ENCODE peak calls at places on chromosomes 6 and 20, in six cellular contexts. R, T, W, B, D and E are unnamed samples. For H3K36me3, the result is how much of the 10 kb centered on the place peaks cover.

GRCh38 chr6:33112148-33112547 is 36.4 kb downstream of the HLA-DPB1 start:
- DNase-seq in T (peak), D (peak), B (no peak), W (no peak), R (peak), E (no peak)

GRCh38 chr6:25193865-25194679 is 85.1 kb upstream of the CARMIL1 start:
- DNase-seq in R (no peak), D (no peak), W (no peak), B (no peak), T (no peak), E (no peak)

GRCh38 chr20:58895796-58896180 is 43.3 kb downstream of the GNAS start:
- DNase-seq in B (no peak), D (no peak), T (no peak), R (no peak), W (no peak), E (peak)

GRCh38 chr6:84422380-84422968 is 195.0 kb upstream of the CEP162 start:
- DNase-seq in T (peak), D (peak), W (no peak), B (peak), R (peak), E (no peak)

GRCh38 chr6:9834233-9834632 is 580.6 kb downstream of the TFAP2A start:
- DNase-seq in B (no peak), W (no peak), D (no peak), R (no peak), T (no peak), E (no peak)

GRCh38 chr20:10922941-10923340 is 249.1 kb upstream of the JAG1 start:
- DNase-seq in W (no peak), D (no peak), T (no peak), B (no peak), R (peak), E (no peak)

GRCh38 chr6:139262519-139263300 is 29.1 kb downstream of the TXLNB start:
- DNase-seq in R (peak), B (no peak), T (no peak), D (no peak), W (no peak), E (no peak)

GRCh38 chr6:73631849-73632248 is 21.9 kb downstream of the SLC17A5 start:
- DNase-seq in W (no peak), T (no peak), R (peak), B (no peak), D (no peak), E (no peak)

GRCh38 chr6:80217799-80218198 is 111.3 kb downstream of the BCKDHB start:
- DNase-seq in D (no peak), R (no peak), W (no peak), T (no peak), B (no peak), E (no peak)

GRCh38 chr20:57579898-57580447 is 19.1 kb downstream of the PCK1 start:
- DNase-seq in R (no peak), B (no peak), D (no peak), W (no peak), T (no peak), E (no peak)

GRCh38 chr20:11012975-11013374 is 339.2 kb upstream of the JAG1 start:
- DNase-seq in B (no peak), R (peak), T (no peak), W (no peak), D (no peak), E (no peak)

GRCh38 chr6:137811912-137812553 is 55.0 kb upstream of the TNFAIP3 start:
- DNase-seq in W (no peak), T (no peak), R (no peak), B (no peak), D (no peak), E (no peak)

GRCh38 chr20:46377532-46377931 is 28.9 kb downstream of the ELMO2 start:
- DNase-seq in R (no peak), T (no peak), W (no peak), D (no peak), B (no peak), E (no peak)

GRCh38 chr6:40440083-40440482 is 147.1 kb downstream of the LRFN2 start:
- DNase-seq in D (no peak), W (no peak), T (no peak), B (no peak), R (no peak), E (no peak)

GRCh38 chr20:32685541-32686529 is 12.1 kb upstream of the C20orf203 start:
- DNase-seq in T (no peak), D (peak), R (peak), W (no peak), B (peak), E (no peak)

GRCh38 chr20:56993020-56993419 is 273.4 kb downstream of the BMP7 start:
- DNase-seq in W (no peak), B (no peak), T (no peak), D (no peak), R (no peak), E (no peak)

GRCh38 chr6:149895702-149896310 is 2.1 kb downstream of the RAET1E start:
- DNase-seq in T (peak), B (peak), D (peak), R (peak), W (no peak), E (peak)

GRCh38 chr6:137654365-137654981 is 160.3 kb upstream of the OLIG3 start:
- DNase-seq in D (no peak), R (no peak), T (no peak), W (no peak), B (no peak), E (no peak)

GRCh38 chr6:5471637-5472430 is 210.5 kb downstream of the FARS2 start:
- DNase-seq in B (no peak), D (no peak), R (no peak), T (no peak), W (no peak), E (no peak)

GRCh38 chr6:27791182-27791939 is 120.8 kb downstream of the OR2B2 start:
- DNase-seq in W (peak), T (peak), D (peak), B (peak), R (peak), E (peak)

GRCh38 chr6:161963634-161964244 is 689.9 kb upstream of the AGPAT4 start:
- DNase-seq in T (no peak), W (no peak), R (no peak), D (no peak), B (no peak), E (no peak)

GRCh38 chr20:9501473-9501872 is 12.9 kb upstream of the LAMP5 start:
- DNase-seq in B (no peak), R (no peak), D (no peak), T (no peak), W (no peak), E (no peak)

GRCh38 chr6:167501831-167502385 is 177.0 kb downstream of the TTLL2 start:
- DNase-seq in B (no peak), R (no peak), W (no peak), D (peak), T (no peak), E (peak)

GRCh38 chr20:15396026-15396425 is 1058.6 kb upstream of the FLRT3 start:
- DNase-seq in R (no peak), T (no peak), D (no peak), W (no peak), B (no peak), E (no peak)

GRCh38 chr6:141117869-141118268 is 1014.9 kb upstream of the GJE1 start:
- DNase-seq in T (no peak), W (no peak), R (no peak), D (no peak), B (no peak), E (no peak)

GRCh38 chr20:50193851-50194830 is 3.5 kb downstream of the CEBPB start:
- DNase-seq in T (peak), R (peak), W (no peak), D (no peak), B (no peak), E (peak)
- TF ChIP-seq POLR2A in T (no peak), R (peak), W (peak), D (peak), B (no peak), E (no peak)

GRCh38 chr6:142384455-142385332 is 82.9 kb downstream of the ADGRG6 start:
- DNase-seq in R (peak), T (no peak), B (no peak), W (no peak), D (no peak), E (no peak)
- H3K36me3 ChIP-seq in R (under half), T (under half), B (under half), W (under half), D (under half), E (under half)

GRCh38 chr20:51462566-51463276 is 79.8 kb downstream of the NFATC2 start:
- DNase-seq in D (peak), W (peak), B (peak), T (peak), R (peak), E (peak)
- H3K27ac ChIP-seq in D (no peak), W (peak), B (no peak), T (peak), R (peak), E (no peak)

GRCh38 chr6:226516-227073 is 65.7 kb upstream of the DUSP22 start:
- DNase-seq in D (no peak), R (no peak), B (no peak), W (no peak), T (no peak), E (no peak)

GRCh38 chr6:227812-228338 is 64.4 kb upstream of the DUSP22 start:
- DNase-seq in D (peak), R (no peak), T (no peak), W (no peak), B (no peak), E (no peak)

GRCh38 chr6:231779-232178 is 60.5 kb upstream of the DUSP22 start:
- DNase-seq in T (no peak), W (no peak), R (no peak), D (no peak), B (no peak), E (no peak)

GRCh38 chr6:227074-227782 is 65.1 kb upstream of the DUSP22 start:
- DNase-seq in T (no peak), D (peak), B (no peak), R (no peak), W (no peak), E (no peak)

DNA sequence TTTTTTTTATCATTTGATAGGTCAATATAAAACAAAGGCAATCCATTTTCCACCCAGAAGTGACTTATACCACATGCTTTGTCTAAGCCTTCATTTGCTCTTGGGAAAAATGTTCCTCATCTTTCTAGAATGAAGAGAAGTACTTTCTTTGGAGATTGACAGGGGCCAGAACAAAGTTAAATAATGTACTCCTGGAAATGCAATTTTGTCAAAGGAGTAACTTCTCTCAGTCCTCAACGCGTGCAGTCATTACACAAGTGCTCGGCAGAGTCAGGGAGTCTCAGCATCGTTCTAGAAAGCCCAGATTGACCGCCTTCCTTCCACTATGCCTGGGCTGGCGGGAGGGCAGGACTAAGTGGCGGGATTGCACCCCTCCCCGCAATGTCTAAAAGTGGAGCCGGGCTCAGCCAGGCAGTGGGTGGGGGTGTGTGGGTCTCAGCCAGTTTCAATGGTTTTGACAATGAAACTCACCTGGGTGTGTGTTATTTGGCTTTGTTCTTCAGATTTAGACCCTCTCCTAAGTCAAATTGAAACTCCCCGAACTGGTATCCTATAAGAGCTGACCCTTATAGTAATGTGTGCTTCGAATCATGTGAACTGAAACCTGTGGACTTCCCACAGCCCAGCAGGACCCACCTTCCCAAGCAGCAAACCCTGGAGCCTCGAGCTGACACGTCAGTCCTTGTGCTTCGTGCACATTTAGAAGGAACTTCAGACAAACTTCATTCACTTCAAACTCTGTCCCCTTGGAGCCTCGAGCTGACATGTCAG is 63.2 kb upstream of the DUSP22 start:
- DNase-seq in R (no peak), W (no peak), B (no peak), D (no peak), T (no peak), E (no peak)
- TF ChIP-seq POLR2A in R (no peak), W (no peak), B (no peak), D (no peak), T (no peak), E (no peak)

GRCh38 chr20:64011366-64011779 is 24.6 kb upstream of the C20orf204 start:
- DNase-seq in B (no peak), D (no peak), R (no peak), T (no peak), W (no peak), E (no peak)
- H3K36me3 ChIP-seq in B (half or more), D (under half), R (under half), T (under half), W (under half), E (under half)